ENCODE peak calls at places on chromosome 6, in nine cellular contexts. One of them, this sample, is unnamed.
A peak's percentile ranks its signal among the peaks of the same experiment; 100 is the strongest.

GRCh38 chr6:80923816-80924215 is 817.3 kb downstream of the BCKDHB start:
- DNase-seq in foreskin fibroblast: no peak
- DNase-seq in astrocyte of the spinal cord: no peak
- DNase-seq in aorta: no peak
- DNase-seq in left ventricle myocardium inferior: no peak
- DNase-seq in breast epithelium: no peak
- DNase-seq in stomach: no peak
- DNase-seq in CD4-positive, alpha-beta memory T cell: no peak
- DNase-seq in psoas muscle: no peak
- DNase-seq in this sample: no peak

GRCh38 chr6:6236730-6237469 is 83.6 kb downstream of the F13A1 start:
- DNase-seq in foreskin fibroblast: no peak
- DNase-seq in astrocyte of the spinal cord: no peak
- DNase-seq in aorta: no peak
- DNase-seq in left ventricle myocardium inferior: no peak
- DNase-seq in breast epithelium: no peak
- DNase-seq in stomach: no peak
- DNase-seq in CD4-positive, alpha-beta memory T cell: no peak
- DNase-seq in psoas muscle: no peak
- DNase-seq in this sample: no peak

GRCh38 chr6:1700283-1700967 is 90.7 kb downstream of the FOXC1 start:
- DNase-seq in foreskin fibroblast: no peak
- DNase-seq in astrocyte of the spinal cord: no peak
- DNase-seq in aorta: no peak
- DNase-seq in left ventricle myocardium inferior: no peak
- DNase-seq in breast epithelium: no peak
- DNase-seq in stomach: no peak
- DNase-seq in CD4-positive, alpha-beta memory T cell: no peak
- DNase-seq in psoas muscle: no peak
- DNase-seq in this sample: no peak

GRCh38 chr6:154453329-154453728 is 57.2 kb downstream of the CNKSR3 start:
- DNase-seq in foreskin fibroblast: no peak
- DNase-seq in astrocyte of the spinal cord: no peak
- DNase-seq in aorta: no peak
- DNase-seq in left ventricle myocardium inferior: no peak
- DNase-seq in breast epithelium: no peak
- DNase-seq in stomach: no peak
- DNase-seq in CD4-positive, alpha-beta memory T cell: no peak
- DNase-seq in psoas muscle: no peak
- DNase-seq in this sample: no peak

GRCh38 chr6:37906121-37906520 is 86.6 kb downstream of the ZFAND3 start:
- DNase-seq in foreskin fibroblast: no peak
- DNase-seq in astrocyte of the spinal cord: no peak
- DNase-seq in aorta: no peak
- DNase-seq in left ventricle myocardium inferior: no peak
- DNase-seq in breast epithelium: no peak
- DNase-seq in stomach: no peak
- DNase-seq in CD4-positive, alpha-beta memory T cell: no peak
- DNase-seq in psoas muscle: no peak
- DNase-seq in this sample: no peak

GRCh38 chr6:40856271-40856670 is 182.8 kb downstream of the UNC5CL start:
- DNase-seq in foreskin fibroblast: no peak
- DNase-seq in astrocyte of the spinal cord: no peak
- DNase-seq in aorta: no peak
- DNase-seq in left ventricle myocardium inferior: no peak
- DNase-seq in breast epithelium: no peak
- DNase-seq in stomach: no peak
- DNase-seq in CD4-positive, alpha-beta memory T cell: no peak
- DNase-seq in psoas muscle: no peak
- DNase-seq in this sample: no peak

GRCh38 chr6:28648035-28648877 is 122.6 kb downstream of the GPX5 start:
- DNase-seq in foreskin fibroblast: peak; percentile 88
- DNase-seq in astrocyte of the spinal cord: peak; percentile 82
- DNase-seq in aorta: no peak
- DNase-seq in left ventricle myocardium inferior: no peak
- DNase-seq in breast epithelium: no peak
- DNase-seq in stomach: no peak
- DNase-seq in CD4-positive, alpha-beta memory T cell: no peak
- DNase-seq in psoas muscle: no peak
- DNase-seq in this sample: peak; percentile 29

GRCh38 chr6:83615025-83615999 is 93.6 kb downstream of the SNAP91 start:
- DNase-seq in foreskin fibroblast: peak; percentile 52
- DNase-seq in astrocyte of the spinal cord: peak; percentile 46
- DNase-seq in aorta: no peak
- DNase-seq in left ventricle myocardium inferior: no peak
- DNase-seq in breast epithelium: no peak
- DNase-seq in stomach: no peak
- DNase-seq in CD4-positive, alpha-beta memory T cell: no peak
- DNase-seq in psoas muscle: no peak
- DNase-seq in this sample: no peak

GRCh38 chr6:135876048-135876447 is 24.5 kb downstream of the PDE7B start:
- DNase-seq in foreskin fibroblast: no peak
- DNase-seq in astrocyte of the spinal cord: no peak
- DNase-seq in aorta: no peak
- DNase-seq in left ventricle myocardium inferior: no peak
- DNase-seq in breast epithelium: no peak
- DNase-seq in stomach: no peak
- DNase-seq in CD4-positive, alpha-beta memory T cell: no peak
- DNase-seq in psoas muscle: no peak
- DNase-seq in this sample: no peak

DNA sequence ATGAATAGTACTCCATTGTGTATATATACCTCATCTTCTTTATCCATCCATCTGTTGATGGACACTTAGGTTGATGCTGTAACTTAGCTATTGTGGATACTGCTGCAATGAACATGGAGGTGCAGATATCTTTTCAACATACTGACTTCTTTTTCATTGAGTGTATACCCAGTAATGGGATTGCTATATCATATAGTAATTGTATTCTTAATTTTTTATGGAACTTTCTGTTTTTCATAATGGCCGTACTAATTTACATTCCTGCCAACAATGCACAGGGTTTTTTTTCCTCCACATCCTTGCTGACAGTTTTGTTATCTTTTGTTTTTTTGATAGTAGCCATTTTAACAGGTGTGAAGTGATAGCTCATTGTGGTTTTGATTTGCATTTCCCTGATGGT is 5.2 kb downstream of the CCN2 start:
- DNase-seq in foreskin fibroblast: no peak
- DNase-seq in astrocyte of the spinal cord: peak; percentile 38
- DNase-seq in aorta: no peak
- DNase-seq in left ventricle myocardium inferior: no peak
- DNase-seq in breast epithelium: no peak
- DNase-seq in stomach: no peak
- DNase-seq in CD4-positive, alpha-beta memory T cell: no peak
- DNase-seq in psoas muscle: no peak
- DNase-seq in this sample: no peak
- H3K4me3 ChIP-seq in foreskin fibroblast: no peak overlapping the region
- H3K4me3 ChIP-seq in astrocyte of the spinal cord: no peak overlapping the region
- H3K4me3 ChIP-seq in aorta: no peak overlapping the region
- H3K4me3 ChIP-seq in left ventricle myocardium inferior: no peak overlapping the region
- H3K4me3 ChIP-seq in breast epithelium: no peak overlapping the region
- H3K4me3 ChIP-seq in stomach: no peak overlapping the region
- H3K4me3 ChIP-seq in CD4-positive, alpha-beta memory T cell: no peak overlapping the region
- H3K4me3 ChIP-seq in psoas muscle: no peak overlapping the region
- H3K4me3 ChIP-seq in this sample: no peak overlapping the region

GRCh38 chr6:25032964-25033363 is 97.2 kb upstream of the RIPOR2 start:
- DNase-seq in foreskin fibroblast: no peak
- DNase-seq in astrocyte of the spinal cord: no peak
- DNase-seq in aorta: no peak
- DNase-seq in left ventricle myocardium inferior: no peak
- DNase-seq in breast epithelium: no peak
- DNase-seq in stomach: no peak
- DNase-seq in CD4-positive, alpha-beta memory T cell: no peak
- DNase-seq in psoas muscle: no peak
- DNase-seq in this sample: no peak

GRCh38 chr6:25035451-25036435 is 100.0 kb upstream of the RIPOR2 start:
- DNase-seq in foreskin fibroblast: no peak
- DNase-seq in astrocyte of the spinal cord: no peak
- DNase-seq in aorta: no peak
- DNase-seq in left ventricle myocardium inferior: no peak
- DNase-seq in breast epithelium: no peak
- DNase-seq in stomach: no peak
- DNase-seq in CD4-positive, alpha-beta memory T cell: peak; percentile 37
- DNase-seq in psoas muscle: no peak
- DNase-seq in this sample: no peak

GRCh38 chr6:25036461-25036860 is 100.7 kb upstream of the RIPOR2 start:
- DNase-seq in foreskin fibroblast: no peak
- DNase-seq in astrocyte of the spinal cord: no peak
- DNase-seq in aorta: no peak
- DNase-seq in left ventricle myocardium inferior: no peak
- DNase-seq in breast epithelium: no peak
- DNase-seq in stomach: no peak
- DNase-seq in CD4-positive, alpha-beta memory T cell: no peak
- DNase-seq in psoas muscle: no peak
- DNase-seq in this sample: no peak

GRCh38 chr6:25038300-25038699 is 102.5 kb upstream of the RIPOR2 start:
- DNase-seq in foreskin fibroblast: no peak
- DNase-seq in astrocyte of the spinal cord: no peak
- DNase-seq in aorta: no peak
- DNase-seq in left ventricle myocardium inferior: no peak
- DNase-seq in breast epithelium: no peak
- DNase-seq in stomach: no peak
- DNase-seq in CD4-positive, alpha-beta memory T cell: no peak
- DNase-seq in psoas muscle: no peak
- DNase-seq in this sample: no peak

GRCh38 chr6:25034477-25034876 is 98.7 kb upstream of the RIPOR2 start:
- DNase-seq in foreskin fibroblast: no peak
- DNase-seq in astrocyte of the spinal cord: no peak
- DNase-seq in aorta: no peak
- DNase-seq in left ventricle myocardium inferior: no peak
- DNase-seq in breast epithelium: no peak
- DNase-seq in stomach: no peak
- DNase-seq in CD4-positive, alpha-beta memory T cell: no peak
- DNase-seq in psoas muscle: no peak
- DNase-seq in this sample: no peak
- H3K4me3 ChIP-seq in foreskin fibroblast: no peak overlapping the region
- H3K4me3 ChIP-seq in astrocyte of the spinal cord: no peak overlapping the region
- H3K4me3 ChIP-seq in aorta: no peak overlapping the region
- H3K4me3 ChIP-seq in left ventricle myocardium inferior: peak overlapping the region; percentile 27
- H3K4me3 ChIP-seq in breast epithelium: peak overlapping the region; percentile 43
- H3K4me3 ChIP-seq in stomach: peak overlapping the region; percentile 14
- H3K4me3 ChIP-seq in CD4-positive, alpha-beta memory T cell: peak overlapping the region; percentile 68
- H3K4me3 ChIP-seq in psoas muscle: peak overlapping the region; percentile 23
- H3K4me3 ChIP-seq in this sample: no peak overlapping the region

GRCh38 chr6:106372838-106373501 is 12.5 kb downstream of the CRYBG1 start:
- DNase-seq in foreskin fibroblast: no peak
- DNase-seq in astrocyte of the spinal cord: no peak
- DNase-seq in aorta: no peak
- DNase-seq in left ventricle myocardium inferior: no peak
- DNase-seq in breast epithelium: no peak
- DNase-seq in stomach: no peak
- DNase-seq in CD4-positive, alpha-beta memory T cell: no peak
- DNase-seq in psoas muscle: no peak
- DNase-seq in this sample: no peak
- H3K4me3 ChIP-seq in foreskin fibroblast: no peak overlapping the region
- H3K4me3 ChIP-seq in astrocyte of the spinal cord: no peak overlapping the region
- H3K4me3 ChIP-seq in aorta: no peak overlapping the region
- H3K4me3 ChIP-seq in left ventricle myocardium inferior: no peak overlapping the region
- H3K4me3 ChIP-seq in breast epithelium: no peak overlapping the region
- H3K4me3 ChIP-seq in stomach: no peak overlapping the region
- H3K4me3 ChIP-seq in CD4-positive, alpha-beta memory T cell: no peak overlapping the region
- H3K4me3 ChIP-seq in psoas muscle: no peak overlapping the region
- H3K4me3 ChIP-seq in this sample: no peak overlapping the region

GRCh38 chr6:42047790-42048405 is 2.4 kb upstream of the TAF8 start:
- DNase-seq in foreskin fibroblast: peak; percentile 42
- DNase-seq in astrocyte of the spinal cord: peak; percentile 3
- DNase-seq in aorta: peak; percentile 75
- DNase-seq in left ventricle myocardium inferior: no peak
- DNase-seq in breast epithelium: no peak
- DNase-seq in stomach: no peak
- DNase-seq in CD4-positive, alpha-beta memory T cell: no peak
- DNase-seq in psoas muscle: no peak
- DNase-seq in this sample: no peak

GRCh38 chr6:42049116-42049809 is 1.1 kb upstream of the TAF8 start:
- DNase-seq in foreskin fibroblast: no peak
- DNase-seq in astrocyte of the spinal cord: no peak
- DNase-seq in aorta: peak; percentile 76
- DNase-seq in left ventricle myocardium inferior: no peak
- DNase-seq in breast epithelium: no peak
- DNase-seq in stomach: no peak
- DNase-seq in CD4-positive, alpha-beta memory T cell: no peak
- DNase-seq in psoas muscle: peak; percentile 61
- DNase-seq in this sample: no peak

GRCh38 chr6:42045538-42046460 is 4.5 kb upstream of the TAF8 start:
- DNase-seq in foreskin fibroblast: peak; percentile 94
- DNase-seq in astrocyte of the spinal cord: peak; percentile 97
- DNase-seq in aorta: peak; percentile 92
- DNase-seq in left ventricle myocardium inferior: peak; percentile 96
- DNase-seq in breast epithelium: peak; percentile 97
- DNase-seq in stomach: peak; percentile 98
- DNase-seq in CD4-positive, alpha-beta memory T cell: peak; percentile 94
- DNase-seq in psoas muscle: peak; percentile 92
- DNase-seq in this sample: peak; percentile 93

GRCh38 chr6:42047220-42047590 is 3.1 kb upstream of the TAF8 start:
- DNase-seq in foreskin fibroblast: peak; percentile 16
- DNase-seq in astrocyte of the spinal cord: no peak
- DNase-seq in aorta: peak; percentile 8
- DNase-seq in left ventricle myocardium inferior: no peak
- DNase-seq in breast epithelium: no peak
- DNase-seq in stomach: no peak
- DNase-seq in CD4-positive, alpha-beta memory T cell: no peak
- DNase-seq in psoas muscle: no peak
- DNase-seq in this sample: no peak

DNA sequence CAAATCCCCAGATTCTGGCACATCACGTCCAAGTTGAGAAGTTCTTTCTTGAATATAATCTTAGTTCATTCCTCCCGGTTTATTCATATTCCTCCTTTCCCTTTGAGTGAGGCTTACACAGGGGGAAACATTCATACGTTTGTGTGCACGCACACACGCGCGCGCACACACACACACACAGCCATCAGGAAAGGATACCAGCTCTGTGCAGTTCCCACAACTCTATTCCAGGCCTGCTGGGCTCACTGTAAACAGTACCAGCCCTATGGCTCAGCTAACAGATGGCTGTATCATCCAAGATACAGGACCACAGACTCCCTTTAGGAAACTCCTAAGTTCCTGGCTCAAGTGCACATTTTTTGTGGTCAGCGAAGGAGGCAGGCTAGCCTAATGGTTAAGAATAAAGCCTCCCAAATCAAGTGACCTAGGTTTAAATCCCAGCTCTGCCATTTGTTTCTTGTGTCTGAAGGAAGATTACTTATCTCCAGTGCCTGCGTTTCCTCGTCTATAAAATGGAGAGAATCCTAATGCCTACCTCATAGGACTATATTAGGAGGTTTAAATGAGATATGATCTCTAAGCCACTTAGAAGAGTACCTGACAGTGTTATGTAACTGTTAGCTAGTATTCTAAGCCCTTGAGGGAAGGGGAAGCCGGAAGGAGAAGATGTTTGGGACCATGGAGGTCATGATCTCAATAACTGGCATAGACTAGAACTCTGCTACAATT is 3.7 kb upstream of the TAF8 start:
- DNase-seq in foreskin fibroblast: peak; percentile 77
- DNase-seq in astrocyte of the spinal cord: peak; percentile 77
- DNase-seq in aorta: peak; percentile 50
- DNase-seq in left ventricle myocardium inferior: no peak
- DNase-seq in breast epithelium: no peak
- DNase-seq in stomach: no peak
- DNase-seq in CD4-positive, alpha-beta memory T cell: peak; percentile 32
- DNase-seq in psoas muscle: no peak
- DNase-seq in this sample: peak; percentile 53
- H3K4me3 ChIP-seq in foreskin fibroblast: no peak overlapping the region
- H3K4me3 ChIP-seq in astrocyte of the spinal cord: peak overlapping the region; percentile 83
- H3K4me3 ChIP-seq in aorta: no peak overlapping the region
- H3K4me3 ChIP-seq in left ventricle myocardium inferior: peak overlapping the region; percentile 83
- H3K4me3 ChIP-seq in breast epithelium: peak overlapping the region; percentile 90
- H3K4me3 ChIP-seq in stomach: peak overlapping the region; percentile 86
- H3K4me3 ChIP-seq in CD4-positive, alpha-beta memory T cell: peak overlapping the region; percentile 89
- H3K4me3 ChIP-seq in psoas muscle: peak overlapping the region; percentile 80
- H3K4me3 ChIP-seq in this sample: peak overlapping the region; percentile 71

GRCh38 chr6:41935685-41936072 is 5.9 kb downstream of the CCND3 start:
- DNase-seq in foreskin fibroblast: no peak
- DNase-seq in astrocyte of the spinal cord: no peak
- DNase-seq in aorta: no peak
- DNase-seq in left ventricle myocardium inferior: no peak
- DNase-seq in breast epithelium: no peak
- DNase-seq in stomach: no peak
- DNase-seq in CD4-positive, alpha-beta memory T cell: no peak
- DNase-seq in psoas muscle: no peak
- DNase-seq in this sample: no peak
- H3K4me3 ChIP-seq in foreskin fibroblast: no peak overlapping the region
- H3K4me3 ChIP-seq in astrocyte of the spinal cord: no peak overlapping the region
- H3K4me3 ChIP-seq in aorta: no peak overlapping the region
- H3K4me3 ChIP-seq in left ventricle myocardium inferior: no peak overlapping the region
- H3K4me3 ChIP-seq in breast epithelium: no peak overlapping the region
- H3K4me3 ChIP-seq in stomach: no peak overlapping the region
- H3K4me3 ChIP-seq in CD4-positive, alpha-beta memory T cell: peak overlapping the region; percentile 56
- H3K4me3 ChIP-seq in psoas muscle: no peak overlapping the region
- H3K4me3 ChIP-seq in this sample: no peak overlapping the region

This sample was measured in skeletal muscle cell.